ENCODE peak calls at places on chromosomes 6 and 20, in six cellular contexts. X is CD8-positive, alpha-beta T cell; L is spleen; T is upper lobe of right lung; Q is GM23338; U is OCI-LY7. F is an unnamed sample.

GRCh38 chr6:13923527-13924145 is 1.1 kb upstream of the RNF182 start:
- DNase-seq in T (no peak), X (no peak), Q (no peak), U (no peak), L (no peak), F (no peak)

GRCh38 chr20:36128463-36129176 is 25.9 kb upstream of the EPB41L1 start:
- DNase-seq in T (no peak), L (no peak), X (no peak), Q (no peak), U (no peak), F (no peak)

GRCh38 chr6:3568396-3569082 is 111.7 kb upstream of the SLC22A23 start:
- DNase-seq in T (no peak), Q (no peak), X (no peak), U (no peak), L (no peak), F (no peak)

GRCh38 chr6:155432293-155432692 is 23.3 kb downstream of the NOX3 start:
- DNase-seq in Q (no peak), T (no peak), X (no peak), L (no peak), U (no peak), F (no peak)

GRCh38 chr20:58141971-58142842 is 86.2 kb downstream of the ANKRD60 start:
- DNase-seq in T (peak; percentile 50), Q (no peak), L (no peak), X (no peak), U (no peak), F (peak; percentile 80)

GRCh38 chr6:3282461-3283236 is 23.9 kb downstream of the PSMG4 start:
- DNase-seq in U (no peak), T (peak; percentile 29), X (no peak), L (peak; percentile 53), Q (no peak), F (no peak)

GRCh38 chr20:33578510-33578909 is 83.6 kb upstream of the C20orf144 start:
- DNase-seq in Q (no peak), T (no peak), U (no peak), X (no peak), L (no peak), F (no peak)

GRCh38 chr20:44326391-44327159 is 10.3 kb upstream of the R3HDML start:
- DNase-seq in Q (peak; percentile 80), T (peak; percentile 60), U (no peak), X (no peak), L (no peak), F (no peak)

GRCh38 chr20:57930328-57930727 is 220.5 kb upstream of the PMEPA1 start:
- DNase-seq in X (no peak), L (no peak), U (no peak), Q (no peak), T (peak; percentile 30), F (peak; percentile 63)

GRCh38 chr6:21590345-21590744 is 3.2 kb upstream of the SOX4 start:
- DNase-seq in T (no peak), U (no peak), Q (no peak), X (no peak), L (no peak), F (no peak)

GRCh38 chr6:47420394-47421371 is 56.9 kb upstream of the CD2AP start:
- DNase-seq in Q (no peak), U (no peak), L (no peak), X (no peak), T (no peak), F (no peak)

GRCh38 chr6:136969433-136969832 is 47.3 kb downstream of the SLC35D3 start:
- DNase-seq in U (no peak), L (no peak), Q (no peak), T (no peak), X (no peak), F (no peak)

GRCh38 chr6:13653296-13653695 is 38.2 kb downstream of the NOL7 start:
- DNase-seq in T (no peak), Q (no peak), L (no peak), X (no peak), U (no peak), F (no peak)

GRCh38 chr6:4778086-4778485 is 1.9 kb downstream of the CDYL start:
- DNase-seq in X (no peak), U (peak; percentile 10), T (no peak), L (no peak), Q (no peak), F (no peak)

GRCh38 chr6:13369591-13369990 is 41.3 kb upstream of the TBC1D7 start:
- DNase-seq in X (no peak), L (no peak), T (no peak), U (no peak), Q (no peak), F (no peak)

GRCh38 chr6:209432-210103 is 82.7 kb upstream of the DUSP22 start:
- DNase-seq in Q (no peak), U (no peak), X (no peak), L (no peak), T (no peak), F (no peak)

GRCh38 chr6:101226677-101227135 is 166.8 kb upstream of the GRIK2 start:
- DNase-seq in Q (peak; percentile 91), X (no peak), T (no peak), L (peak; percentile 67), U (peak; percentile 23), F (no peak)

GRCh38 chr20:19849341-19850189 is 91.5 kb downstream of the RIN2 start:
- DNase-seq in Q (no peak), U (no peak), L (no peak), X (no peak), T (no peak), F (no peak)

GRCh38 chr6:143052282-143052681 is 8.4 kb upstream of the AIG1 start:
- DNase-seq in L (no peak), X (no peak), U (no peak), Q (no peak), T (no peak), F (no peak)

GRCh38 chr6:48775157-48775556 is 664.2 kb upstream of the PTCHD4 start:
- DNase-seq in L (no peak), X (no peak), U (no peak), T (no peak), Q (no peak), F (no peak)

GRCh38 chr6:142915129-142915697 is 29.8 kb downstream of the HIVEP2 start:
- DNase-seq in Q (no peak), T (no peak), X (no peak), U (no peak), L (no peak), F (no peak)

GRCh38 chr6:2873643-2874042 is 29.5 kb downstream of the SERPINB9 start:
- DNase-seq in Q (no peak), X (no peak), U (no peak), L (no peak), T (no peak), F (no peak)

GRCh38 chr20:44396369-44396768 is 40.9 kb downstream of the HNF4A start:
- DNase-seq in U (no peak), T (no peak), X (no peak), Q (no peak), L (no peak), F (no peak)

GRCh38 chr6:163672710-163673109 is 258.2 kb downstream of the QKI start:
- DNase-seq in T (no peak), U (no peak), Q (no peak), L (no peak), X (no peak), F (no peak)

GRCh38 chr6:28489366-28490190 is 26.0 kb downstream of the GPX6 start:
- DNase-seq in U (no peak), L (no peak), X (peak; percentile 16), Q (peak; percentile 97), T (peak; percentile 90), F (no peak)

GRCh38 chr6:131657630-131658111 is 20.6 kb downstream of the ENPP3 start:
- DNase-seq in U (no peak), T (no peak), L (no peak), Q (no peak), X (no peak), F (no peak)

GRCh38 chr6:155088856-155089255 is 93.7 kb downstream of the TIAM2 start:
- DNase-seq in U (no peak), X (no peak), L (no peak), Q (no peak), T (no peak), F (no peak)

GRCh38 chr6:25229671-25230321 is 49.4 kb upstream of the CARMIL1 start:
- DNase-seq in U (no peak), X (no peak), L (no peak), Q (no peak), T (no peak), F (no peak)
- H3K27ac ChIP-seq in U (no peak overlapping the region), X (no peak overlapping the region), L (no peak overlapping the region), Q (no peak overlapping the region), T (no peak overlapping the region), F (peak overlapping the region; percentile 64)

GRCh38 chr6:149147939-149148718 is 169.4 kb upstream of the TAB2 start:
- DNase-seq in U (no peak), Q (no peak), X (no peak), T (no peak), L (no peak), F (no peak)
- H3K27ac ChIP-seq in U (no peak overlapping the region), Q (no peak overlapping the region), X (peak overlapping the region; percentile 42), T (no peak overlapping the region), L (peak overlapping the region; percentile 49), F (no peak overlapping the region)

GRCh38 chr6:32184084-32184640 is at the start of gene AGER:
- DNase-seq in U (no peak), T (no peak), L (peak; percentile 64), X (no peak), Q (no peak), F (no peak)

GRCh38 chr6:32182617-32183016 is 1.4 kb downstream of the AGER start:
- DNase-seq in T (no peak), U (no peak), Q (no peak), L (no peak), X (no peak), F (no peak)

GRCh38 chr6:32181890-32182529 is 2.0 kb downstream of the AGER start:
- DNase-seq in U (no peak), X (no peak), T (no peak), L (no peak), Q (no peak), F (no peak)

GRCh38 chr6:32183030-32183429 is 1.0 kb downstream of the AGER start:
- DNase-seq in T (no peak), U (no peak), L (no peak), X (no peak), Q (no peak), F (no peak)

GRCh38 chr6:32183483-32184083 is 470 bp downstream of the AGER start:
- DNase-seq in L (peak; percentile 66), X (no peak), Q (no peak), T (no peak), U (no peak), F (no peak)
- H3K27ac ChIP-seq in L (peak overlapping the region; percentile 99), X (no peak overlapping the region), Q (no peak overlapping the region), T (peak overlapping the region; percentile 77), U (no peak overlapping the region), F (no peak overlapping the region)

DNA sequence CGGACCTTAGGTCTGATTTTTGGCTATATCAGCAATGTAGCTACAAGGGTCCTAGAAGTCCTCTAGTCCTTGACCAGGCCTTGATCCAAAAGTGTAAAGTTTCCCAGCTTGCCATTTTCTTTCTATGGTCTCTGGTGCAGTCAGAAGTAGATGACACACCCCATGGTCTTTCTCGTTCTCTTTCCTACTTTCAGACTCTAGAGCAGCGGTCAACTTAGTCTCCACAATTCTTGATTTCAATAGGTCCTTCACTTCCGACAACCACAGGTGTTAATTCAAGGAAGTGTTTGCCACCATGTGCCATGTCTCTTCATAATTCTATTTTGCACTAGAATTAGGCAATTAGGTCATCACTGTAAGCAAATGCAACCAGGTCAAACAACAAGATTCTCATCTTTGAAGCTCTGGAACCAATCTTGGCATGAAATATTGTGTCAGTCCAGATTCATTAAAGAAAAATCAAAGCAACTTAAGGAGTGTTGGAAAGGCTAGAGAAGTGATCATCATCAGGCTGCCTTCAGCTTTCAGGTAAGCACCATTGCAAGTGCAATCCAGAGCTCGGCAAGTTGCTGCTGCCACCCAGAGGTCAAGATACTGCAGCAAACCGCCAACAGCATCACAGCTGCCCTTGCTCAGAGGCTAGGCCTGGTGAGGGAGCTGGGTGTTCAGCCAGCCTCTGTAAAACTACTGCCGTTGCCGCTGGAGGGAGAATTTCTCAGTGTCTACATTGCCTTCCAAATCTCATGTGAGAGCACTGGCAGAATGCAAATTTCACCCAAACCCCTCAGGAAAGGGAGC is 5.6 kb upstream of the SYNE1 start:
- DNase-seq in T (peak; percentile 79), X (no peak), L (peak; percentile 89), U (peak; percentile 84), Q (peak; percentile 87), F (peak; percentile 52)
- H3K27ac ChIP-seq in T (no peak overlapping the region), X (no peak overlapping the region), L (no peak overlapping the region), U (no peak overlapping the region), Q (peak overlapping the region; percentile 30), F (no peak overlapping the region)

F was measured in RWPE2.